ENCODE peak calls at places on chromosome 5, in five cellular contexts. J, Q, W, P and R are unnamed samples.

GRCh38 chr5:125277494-125278154 is 531.2 kb upstream of the ZNF608 start:
- DNase-seq in J (no peak), Q (no peak), W (peak; percentile 14), P (no peak), R (no peak)

GRCh38 chr5:78295035-78295961 is 800 bp upstream of the AP3B1 start:
- DNase-seq in J (peak; percentile 29), Q (peak; percentile 20), W (peak; percentile 39), P (peak; percentile 40), R (no peak)

GRCh38 chr5:32443145-32443540 is 1.4 kb downstream of the ZFR start:
- DNase-seq in J (peak; percentile 17), Q (no peak), W (no peak), P (no peak), R (peak; percentile 31)

GRCh38 chr5:43007911-43008368 is 32.2 kb downstream of the ANXA2R start:
- DNase-seq in J (peak; percentile 57), Q (peak; percentile 37), W (peak; percentile 50), P (peak; percentile 88), R (no peak)

GRCh38 chr5:170638454-170639220 is 134.8 kb downstream of the KCNIP1 start:
- DNase-seq in J (peak; percentile 87), Q (peak; percentile 75), W (peak; percentile 15), P (peak; percentile 73), R (no peak)

GRCh38 chr5:179378116-179378440 is 32.8 kb upstream of the ADAMTS2 start:
- DNase-seq in J (peak; percentile 9), Q (no peak), W (no peak), P (no peak), R (no peak)

GRCh38 chr5:172524573-172525021 is 70.3 kb upstream of the SH3PXD2B start:
- DNase-seq in J (peak; percentile 60), Q (no peak), W (no peak), P (no peak), R (no peak)

GRCh38 chr5:36040651-36041536 is 25.8 kb downstream of the UGT3A2 start:
- DNase-seq in J (no peak), Q (no peak), W (peak; percentile 5), P (no peak), R (no peak)

GRCh38 chr5:16736158-16736994 is 119.6 kb upstream of the RETREG1 start:
- DNase-seq in J (no peak), Q (no peak), W (peak; percentile 94), P (peak; percentile 7), R (no peak)

GRCh38 chr5:128668921-128669320 is 130.9 kb upstream of the FBN2 start:
- DNase-seq in J (no peak), Q (no peak), W (no peak), P (no peak), R (no peak)

GRCh38 chr5:168334161-168335094 is 43.0 kb downstream of the WWC1 start:
- DNase-seq in J (no peak), Q (no peak), W (no peak), P (no peak), R (no peak)

GRCh38 chr5:84474126-84474525 is 89.4 kb upstream of the EDIL3 start:
- DNase-seq in J (no peak), Q (no peak), W (no peak), P (no peak), R (no peak)

GRCh38 chr5:137497396-137498290 is 1.5 kb downstream of the SPOCK1 start:
- DNase-seq in J (peak; percentile 21), Q (no peak), W (no peak), P (no peak), R (no peak)

GRCh38 chr5:65625743-65626142 is 916 bp downstream of the SHLD3 start:
- DNase-seq in J (no peak), Q (no peak), W (no peak), P (peak; percentile 31), R (no peak)

GRCh38 chr5:81972496-81972791 is 621 bp downstream of the ATG10 start:
- DNase-seq in J (no peak), Q (no peak), W (no peak), P (no peak), R (no peak)

GRCh38 chr5:79120221-79120620 is 8.6 kb downstream of the BHMT start:
- DNase-seq in J (no peak), Q (no peak), W (no peak), P (no peak), R (no peak)

GRCh38 chr5:17216974-17217325 is 481 bp upstream of the BASP1 start:
- DNase-seq in J (no peak), Q (peak; percentile 25), W (no peak), P (no peak), R (no peak)

GRCh38 chr5:5271606-5272321 is 131.6 kb downstream of the ADAMTS16 start:
- DNase-seq in J (peak; percentile 65), Q (no peak), W (no peak), P (no peak), R (no peak)

GRCh38 chr5:130400091-130400490 is 495.8 kb downstream of the CHSY3 start:
- DNase-seq in J (no peak), Q (no peak), W (peak; percentile 7), P (no peak), R (no peak)

GRCh38 chr5:140432916-140433315 is 31.3 kb downstream of the ANKHD1 start:
- DNase-seq in J (no peak), Q (no peak), W (no peak), P (peak; percentile 48), R (no peak)

GRCh38 chr5:435961-436640 is 6.9 kb upstream of the EXOC3 start:
- DNase-seq in J (peak; percentile 61), Q (no peak), W (peak; percentile 25), P (no peak), R (no peak)

GRCh38 chr5:10030219-10030831 is 219.4 kb downstream of the ATPSCKMT start:
- DNase-seq in J (no peak), Q (no peak), W (peak; percentile 23), P (peak; percentile 23), R (no peak)

GRCh38 chr5:159792180-159792579 is 124.1 kb upstream of the ADRA1B start:
- DNase-seq in J (no peak), Q (no peak), W (no peak), P (no peak), R (no peak)

GRCh38 chr5:17991775-17992174 is 357.5 kb downstream of the TAF11L14 start:
- DNase-seq in J (no peak), Q (no peak), W (no peak), P (no peak), R (no peak)

GRCh38 chr5:74693176-74693575 is 8.1 kb downstream of the HEXB start:
- DNase-seq in J (no peak), Q (no peak), W (no peak), P (no peak), R (no peak)

GRCh38 chr5:134246771-134247329 is 21.0 kb upstream of the PPP2CA start:
- DNase-seq in J (no peak), Q (no peak), W (peak; percentile 24), P (no peak), R (no peak)

GRCh38 chr5:125196479-125197183 is 450.2 kb upstream of the ZNF608 start:
- DNase-seq in J (no peak), Q (no peak), W (no peak), P (no peak), R (no peak)

GRCh38 chr5:132325691-132326090 is 31.5 kb downstream of the SLC22A4 start:
- DNase-seq in J (no peak), Q (no peak), W (no peak), P (no peak), R (no peak)

GRCh38 chr5:132321109-132321721 is 27.0 kb downstream of the SLC22A4 start:
- DNase-seq in J (no peak), Q (no peak), W (peak; percentile 67), P (no peak), R (no peak)

GRCh38 chr5:132319975-132320374 is 25.8 kb downstream of the SLC22A4 start:
- DNase-seq in J (no peak), Q (no peak), W (no peak), P (no peak), R (no peak)

GRCh38 chr5:132323202-132323601 is 29.0 kb downstream of the SLC22A4 start:
- DNase-seq in J (no peak), Q (no peak), W (no peak), P (peak; percentile 71), R (no peak)

GRCh38 chr5:132322266-132322665 is 28.1 kb downstream of the SLC22A4 start:
- DNase-seq in J (no peak), Q (no peak), W (no peak), P (no peak), R (no peak)
- TF ChIP-seq TAF1 in J (no peak), Q (no peak), W (no peak), P (no peak), R (no peak)

DNA sequence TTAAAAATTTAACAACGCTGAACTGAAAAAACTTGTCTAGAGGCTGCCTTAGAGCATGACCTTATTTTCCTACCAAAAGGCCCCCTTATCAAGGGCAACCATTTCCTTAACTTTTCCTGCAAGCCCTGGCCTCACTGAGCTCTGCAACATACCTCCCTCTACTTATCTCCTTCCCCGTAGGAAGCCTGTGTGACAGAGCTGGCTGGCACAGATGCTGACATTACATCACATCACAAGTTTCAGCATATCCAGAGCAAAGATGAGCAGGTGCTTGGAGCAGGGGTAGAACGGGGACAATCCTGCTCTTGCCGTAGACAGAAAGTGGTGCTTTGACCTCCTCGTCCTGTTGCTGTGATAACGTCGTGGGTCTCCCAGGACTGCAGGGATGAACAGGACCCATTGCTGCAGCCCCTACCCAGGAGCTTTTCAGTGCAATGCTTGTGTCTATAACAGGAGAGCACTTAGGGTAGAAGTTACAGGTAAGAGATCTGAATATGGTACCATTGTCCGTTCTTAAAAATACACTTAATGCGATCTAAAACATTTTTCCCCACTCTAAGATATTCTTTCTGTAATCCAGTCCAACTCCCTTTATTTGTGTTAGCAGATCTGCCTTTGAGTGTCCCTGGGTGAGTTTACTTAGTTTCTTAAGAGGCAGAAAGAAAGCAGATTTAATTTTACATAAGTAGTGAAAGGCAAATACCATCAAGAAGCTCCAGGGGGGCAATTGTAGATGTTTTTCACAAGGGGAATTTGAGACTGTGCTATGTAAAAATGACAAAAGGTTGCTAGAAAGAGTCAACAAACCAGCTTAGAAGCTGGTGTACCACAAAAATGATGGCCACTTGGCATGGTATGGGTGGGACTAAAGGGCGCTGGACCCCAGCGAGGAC is 101.9 kb upstream of the EFNA5 start:
- DNase-seq in J (peak; percentile 1), Q (no peak), W (no peak), P (no peak), R (no peak)
- TF ChIP-seq TAF1 in J (no peak), Q (no peak), W (no peak), P (no peak), R (no peak)

GRCh38 chr5:131814990-131815389 is 18.2 kb upstream of the FNIP1 start:
- DNase-seq in J (no peak), Q (no peak), W (no peak), P (peak; percentile 52), R (no peak)
- TF ChIP-seq TAF1 in J (no peak), Q (no peak), W (no peak), P (no peak), R (no peak)

DNA sequence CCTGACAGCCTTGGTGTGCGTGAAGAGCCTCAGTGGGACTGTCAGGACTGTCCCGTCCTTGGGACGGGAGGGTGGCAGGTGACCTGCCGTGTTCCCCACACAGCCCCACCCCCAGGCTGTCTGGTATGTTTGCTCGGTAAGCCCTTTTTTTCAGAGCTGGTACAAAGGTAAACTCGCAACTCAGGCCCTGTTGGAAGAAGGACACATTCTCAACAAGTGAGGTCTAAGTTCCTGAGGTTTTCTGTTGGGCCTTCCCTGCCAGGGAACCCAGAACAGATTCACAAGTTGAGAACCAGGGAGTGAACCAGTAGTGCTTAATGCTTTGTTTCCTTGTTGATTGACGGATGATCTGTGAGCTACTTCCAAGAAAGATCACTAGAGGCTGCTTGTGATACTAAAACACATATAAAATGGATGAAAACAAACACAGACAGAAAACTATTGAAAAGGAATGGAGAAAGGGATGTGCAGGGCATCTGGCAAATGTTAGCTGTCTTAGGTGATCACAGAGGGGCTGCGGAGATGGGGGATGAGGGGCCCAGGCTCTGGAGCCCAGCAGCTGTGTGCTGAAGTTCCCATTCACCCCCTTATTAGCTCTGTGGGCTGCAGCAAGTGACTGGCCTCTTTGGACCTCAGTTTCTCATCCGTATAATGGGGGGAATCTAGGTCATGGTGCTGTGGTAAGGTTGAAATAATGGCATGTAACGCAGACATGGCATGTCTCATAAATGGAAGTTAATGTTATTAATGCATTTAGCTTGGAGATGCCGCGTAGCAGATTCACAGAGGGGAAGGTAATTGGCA is 2.7 kb downstream of the NDST1 start:
- DNase-seq in J (peak; percentile 44), Q (no peak), W (peak; percentile 92), P (no peak), R (no peak)
- TF ChIP-seq TAF1 in J (no peak), Q (no peak), W (peak; percentile 40), P (no peak), R (no peak)